ENCODE peak calls at places on chromosomes 16 and 17, in four cellular contexts. Z is B cell, M is HEK293T, D is T-helper 17 cell. X is an unnamed sample.

GRCh38 chr16:14286381-14287230 is 215.5 kb downstream of the MRTFB start:
- DNase-seq in Z (no peak), M (no peak), D (peak; percentile 26), X (no peak)

GRCh38 chr16:48632137-48632774 is 22.3 kb upstream of the N4BP1 start:
- DNase-seq in Z (no peak), M (no peak), D (no peak), X (peak; percentile 17)

GRCh38 chr16:35152067-35152627 is 1692.7 kb downstream of the TP53TG3F start:
- DNase-seq in Z (no peak), M (no peak), D (no peak), X (no peak)

GRCh38 chr16:50708373-50709060 is 15.1 kb downstream of the NOD2 start:
- DNase-seq in Z (no peak), M (no peak), D (no peak), X (no peak)

GRCh38 chr16:2295056-2295798 is 27.3 kb upstream of the RNPS1 start:
- DNase-seq in Z (no peak), M (no peak), D (no peak), X (no peak)

GRCh38 chr16:85234310-85235235 is 122.3 kb upstream of the CIBAR2 start:
- DNase-seq in Z (no peak), M (peak; percentile 78), D (no peak), X (peak; percentile 51)

GRCh38 chr17:29835438-29836351 is 94.3 kb downstream of the SSH2 start:
- DNase-seq in Z (no peak), M (no peak), D (no peak), X (peak; percentile 54)

GRCh38 chr17:65328567-65328966 is 191.4 kb downstream of the RGS9 start:
- DNase-seq in Z (no peak), M (no peak), D (no peak), X (no peak)

GRCh38 chr17:57293077-57293476 is 36.8 kb downstream of the MSI2 start:
- DNase-seq in Z (no peak), M (no peak), D (no peak), X (no peak)

GRCh38 chr17:81869221-81870154 is 1.6 kb downstream of the ARHGDIA start:
- DNase-seq in Z (peak; percentile 75), M (peak; percentile 74), D (no peak), X (peak; percentile 33)

GRCh38 chr17:52283872-52284271 is 125.4 kb upstream of the CA10 start:
- DNase-seq in Z (no peak), M (no peak), D (no peak), X (no peak)

GRCh38 chr16:78478267-78478821 is 378.9 kb downstream of the WWOX start:
- DNase-seq in Z (no peak), M (peak; percentile 28), D (no peak), X (no peak)

GRCh38 chr17:36112572-36112971 is 8.9 kb downstream of the CCL4 start:
- DNase-seq in Z (no peak), M (no peak), D (no peak), X (no peak)

GRCh38 chr17:42553161-42553818 is 567 bp downstream of the HSD17B1 start:
- DNase-seq in Z (no peak), M (peak; percentile 42), D (no peak), X (no peak)

GRCh38 chr17:2905269-2905668 is 109.0 kb downstream of the RAP1GAP2 start:
- DNase-seq in Z (no peak), M (no peak), D (no peak), X (no peak)

GRCh38 chr17:69608808-69609494 is 194.5 kb downstream of the MAP2K6 start:
- DNase-seq in Z (no peak), M (no peak), D (no peak), X (no peak)

GRCh38 chr16:65119905-65120341 is 1.9 kb downstream of the CDH11 start:
- DNase-seq in Z (no peak), M (no peak), D (no peak), X (no peak)

GRCh38 chr17:69433093-69433492 is 18.6 kb downstream of the MAP2K6 start:
- DNase-seq in Z (no peak), M (no peak), D (no peak), X (no peak)

GRCh38 chr17:81069084-81069645 is 34.2 kb downstream of the BAIAP2 start:
- DNase-seq in Z (no peak), M (no peak), D (no peak), X (peak; percentile 86)

GRCh38 chr17:49525831-49526741 is 31.0 kb downstream of the NGFR start:
- DNase-seq in Z (no peak), M (no peak), D (no peak), X (no peak)

GRCh38 chr16:75931043-75931442 is 204.8 kb upstream of the CPHXL start:
- DNase-seq in Z (no peak), M (no peak), D (no peak), X (no peak)

GRCh38 chr17:40190197-40191021 is 13.1 kb downstream of the RAPGEFL1 start:
- DNase-seq in Z (peak; percentile 78), M (peak; percentile 60), D (peak; percentile 19), X (no peak)

GRCh38 chr16:67883146-67883871 is 1.4 kb upstream of the NRN1L start:
- DNase-seq in Z (no peak), M (no peak), D (no peak), X (no peak)

GRCh38 chr17:6461792-6462524 is 17.7 kb downstream of the PIMREG start:
- DNase-seq in Z (no peak), M (no peak), D (no peak), X (no peak)

GRCh38 chr17:57931488-57932137 is 23.6 kb downstream of the CUEDC1 start:
- DNase-seq in Z (no peak), M (no peak), D (no peak), X (no peak)

GRCh38 chr17:1995321-1996242 is 29.6 kb downstream of the RTN4RL1 start:
- DNase-seq in Z (no peak), M (no peak), D (no peak), X (peak; percentile 50)

GRCh38 chr17:13940858-13941665 is 128.2 kb upstream of the COX10 start:
- DNase-seq in Z (no peak), M (no peak), D (no peak), X (no peak)

GRCh38 chr16:51624083-51624775 is 473.2 kb upstream of the SALL1 start:
- DNase-seq in Z (no peak), M (no peak), D (no peak), X (no peak)

GRCh38 chr17:76036497-76037380 is 9.6 kb upstream of the EVPL start:
- DNase-seq in Z (no peak), M (no peak), D (no peak), X (no peak)